ENCODE peak calls at places on chromosomes 3 and 15, in six cellular contexts. One of them, this sample, is unnamed.

GRCh38 chr15:90232196-90232595 is 1.5 kb downstream of the CIB1 start:
- DNase-seq in effector CD4-positive, alpha-beta T cell: no peak
- DNase-seq in mesendoderm: no peak
- DNase-seq in mucosa of descending colon: no peak
- DNase-seq in NCI-H1436: no peak
- DNase-seq in H7: peak
- DNase-seq in this sample: no peak

GRCh38 chr3:151109401-151109800 is 23.9 kb downstream of the MED12L start:
- DNase-seq in effector CD4-positive, alpha-beta T cell: no peak
- DNase-seq in mesendoderm: no peak
- DNase-seq in mucosa of descending colon: no peak
- DNase-seq in NCI-H1436: no peak
- DNase-seq in H7: no peak
- DNase-seq in this sample: no peak

GRCh38 chr15:68258684-68259083 is 18.9 kb upstream of the FEM1B start:
- DNase-seq in effector CD4-positive, alpha-beta T cell: no peak
- DNase-seq in mesendoderm: no peak
- DNase-seq in mucosa of descending colon: no peak
- DNase-seq in NCI-H1436: no peak
- DNase-seq in H7: no peak
- DNase-seq in this sample: no peak

GRCh38 chr3:123122525-123123315 is 55.9 kb downstream of the PDIA5 start:
- DNase-seq in effector CD4-positive, alpha-beta T cell: no peak
- DNase-seq in mesendoderm: no peak
- DNase-seq in mucosa of descending colon: no peak
- DNase-seq in NCI-H1436: no peak
- DNase-seq in H7: no peak
- DNase-seq in this sample: no peak

GRCh38 chr15:97981758-97982157 is 21.3 kb downstream of the ARRDC4 start:
- DNase-seq in effector CD4-positive, alpha-beta T cell: no peak
- DNase-seq in mesendoderm: no peak
- DNase-seq in mucosa of descending colon: no peak
- DNase-seq in NCI-H1436: no peak
- DNase-seq in H7: no peak
- DNase-seq in this sample: no peak

GRCh38 chr3:67384790-67385397 is 269.5 kb downstream of the SUCLG2 start:
- DNase-seq in effector CD4-positive, alpha-beta T cell: peak
- DNase-seq in mesendoderm: peak
- DNase-seq in mucosa of descending colon: peak
- DNase-seq in NCI-H1436: no peak
- DNase-seq in H7: peak
- DNase-seq in this sample: no peak

GRCh38 chr15:51367322-51367976 is 26.0 kb downstream of the GLDN start:
- DNase-seq in effector CD4-positive, alpha-beta T cell: no peak
- DNase-seq in mesendoderm: peak
- DNase-seq in mucosa of descending colon: peak
- DNase-seq in NCI-H1436: no peak
- DNase-seq in H7: no peak
- DNase-seq in this sample: no peak

GRCh38 chr3:64642327-64643151 is 45.3 kb downstream of the ADAMTS9 start:
- DNase-seq in effector CD4-positive, alpha-beta T cell: no peak
- DNase-seq in mesendoderm: peak
- DNase-seq in mucosa of descending colon: peak
- DNase-seq in NCI-H1436: peak
- DNase-seq in H7: peak
- DNase-seq in this sample: no peak

GRCh38 chr3:117910820-117911524 is 1123.7 kb downstream of the IGSF11 start:
- DNase-seq in effector CD4-positive, alpha-beta T cell: no peak
- DNase-seq in mesendoderm: no peak
- DNase-seq in mucosa of descending colon: no peak
- DNase-seq in NCI-H1436: no peak
- DNase-seq in H7: peak
- DNase-seq in this sample: no peak

GRCh38 chr3:133574260-133574881 is 885 bp downstream of the CDV3 start:
- DNase-seq in effector CD4-positive, alpha-beta T cell: peak
- DNase-seq in mesendoderm: peak
- DNase-seq in mucosa of descending colon: peak
- DNase-seq in NCI-H1436: no peak
- DNase-seq in H7: peak
- DNase-seq in this sample: peak

GRCh38 chr3:172259726-172260248 is 188.5 kb downstream of the GHSR start:
- DNase-seq in effector CD4-positive, alpha-beta T cell: no peak
- DNase-seq in mesendoderm: no peak
- DNase-seq in mucosa of descending colon: no peak
- DNase-seq in NCI-H1436: no peak
- DNase-seq in H7: no peak
- DNase-seq in this sample: no peak

GRCh38 chr3:53218136-53218535 is 37.7 kb downstream of the TKT start:
- DNase-seq in effector CD4-positive, alpha-beta T cell: no peak
- DNase-seq in mesendoderm: no peak
- DNase-seq in mucosa of descending colon: no peak
- DNase-seq in NCI-H1436: no peak
- DNase-seq in H7: no peak
- DNase-seq in this sample: no peak

GRCh38 chr3:124995460-124995994 is 60.3 kb downstream of the HEG1 start:
- DNase-seq in effector CD4-positive, alpha-beta T cell: peak
- DNase-seq in mesendoderm: peak
- DNase-seq in mucosa of descending colon: peak
- DNase-seq in NCI-H1436: peak
- DNase-seq in H7: peak
- DNase-seq in this sample: no peak

GRCh38 chr3:171054231-171054630 is 27.7 kb upstream of the SLC2A2 start:
- DNase-seq in effector CD4-positive, alpha-beta T cell: no peak
- DNase-seq in mesendoderm: no peak
- DNase-seq in mucosa of descending colon: no peak
- DNase-seq in NCI-H1436: no peak
- DNase-seq in H7: no peak
- DNase-seq in this sample: no peak

GRCh38 chr3:115381573-115381912 is 234.5 kb upstream of the ZBTB20 start:
- DNase-seq in effector CD4-positive, alpha-beta T cell: no peak
- DNase-seq in mesendoderm: no peak
- DNase-seq in mucosa of descending colon: no peak
- DNase-seq in NCI-H1436: no peak
- DNase-seq in H7: no peak
- DNase-seq in this sample: no peak

GRCh38 chr3:122271246-122271898 is 53.7 kb upstream of the CSTA start:
- DNase-seq in effector CD4-positive, alpha-beta T cell: no peak
- DNase-seq in mesendoderm: no peak
- DNase-seq in mucosa of descending colon: no peak
- DNase-seq in NCI-H1436: no peak
- DNase-seq in H7: no peak
- DNase-seq in this sample: no peak

GRCh38 chr3:164377466-164377865 is 700.8 kb downstream of the SI start:
- DNase-seq in effector CD4-positive, alpha-beta T cell: no peak
- DNase-seq in mesendoderm: no peak
- DNase-seq in mucosa of descending colon: no peak
- DNase-seq in NCI-H1436: no peak
- DNase-seq in H7: no peak
- DNase-seq in this sample: no peak

GRCh38 chr3:3552741-3553140 is 246.5 kb upstream of the LRRN1 start:
- DNase-seq in effector CD4-positive, alpha-beta T cell: no peak
- DNase-seq in mesendoderm: no peak
- DNase-seq in mucosa of descending colon: no peak
- DNase-seq in NCI-H1436: no peak
- DNase-seq in H7: no peak
- DNase-seq in this sample: no peak

GRCh38 chr15:26807517-26808427 is 34.9 kb upstream of the GABRB3 start:
- DNase-seq in effector CD4-positive, alpha-beta T cell: no peak
- DNase-seq in mesendoderm: no peak
- DNase-seq in mucosa of descending colon: no peak
- DNase-seq in NCI-H1436: no peak
- DNase-seq in H7: no peak
- DNase-seq in this sample: no peak

GRCh38 chr15:71705151-71705550 is 105.2 kb upstream of the NR2E3 start:
- DNase-seq in effector CD4-positive, alpha-beta T cell: no peak
- DNase-seq in mesendoderm: peak
- DNase-seq in mucosa of descending colon: no peak
- DNase-seq in NCI-H1436: no peak
- DNase-seq in H7: peak
- DNase-seq in this sample: no peak

GRCh38 chr3:195466251-195466650 is 23.4 kb upstream of the ACAP2 start:
- DNase-seq in effector CD4-positive, alpha-beta T cell: no peak
- DNase-seq in mesendoderm: no peak
- DNase-seq in mucosa of descending colon: no peak
- DNase-seq in NCI-H1436: no peak
- DNase-seq in H7: no peak
- DNase-seq in this sample: no peak

GRCh38 chr15:47184405-47185221 is 532.7 kb upstream of the SEMA6D start:
- DNase-seq in effector CD4-positive, alpha-beta T cell: no peak
- DNase-seq in mesendoderm: peak
- DNase-seq in mucosa of descending colon: no peak
- DNase-seq in NCI-H1436: peak
- DNase-seq in H7: peak
- DNase-seq in this sample: no peak

GRCh38 chr3:52539010-52539653 is 2.7 kb downstream of the UQCC5 start:
- DNase-seq in effector CD4-positive, alpha-beta T cell: no peak
- DNase-seq in mesendoderm: no peak
- DNase-seq in mucosa of descending colon: no peak
- DNase-seq in NCI-H1436: no peak
- DNase-seq in H7: no peak
- DNase-seq in this sample: no peak

GRCh38 chr3:156246939-156247725 is 126.8 kb downstream of the KCNAB1 start:
- DNase-seq in effector CD4-positive, alpha-beta T cell: no peak
- DNase-seq in mesendoderm: no peak
- DNase-seq in mucosa of descending colon: no peak
- DNase-seq in NCI-H1436: no peak
- DNase-seq in H7: no peak
- DNase-seq in this sample: no peak

GRCh38 chr3:73623996-73624362 is 762 bp downstream of the PDZRN3 start:
- DNase-seq in effector CD4-positive, alpha-beta T cell: no peak
- DNase-seq in mesendoderm: peak
- DNase-seq in mucosa of descending colon: peak
- DNase-seq in NCI-H1436: peak
- DNase-seq in H7: peak
- DNase-seq in this sample: no peak

This sample was measured in T-helper 22 cell.